ENCODE peak calls at places on chromosomes 12 and 14, in six cellular contexts. Z, L, D, C, J and R are unnamed samples.
A peak's percentile ranks its signal among the peaks of the same experiment; 100 is the strongest.

GRCh38 chr12:130714591-130715149 is 1.4 kb downstream of the RIMBP2 start:
- DNase-seq in Z (peak; percentile 9), L (no peak), D (no peak), C (no peak), J (no peak), R (no peak)

GRCh38 chr12:1350055-1350933 is 244.1 kb downstream of the FBXL14 start:
- DNase-seq in Z (no peak), L (no peak), D (no peak), C (no peak), J (peak; percentile 15), R (no peak)

GRCh38 chr14:38951451-38951850 is 151.6 kb downstream of the SEC23A start:
- DNase-seq in Z (no peak), L (no peak), D (no peak), C (no peak), J (no peak), R (no peak)

GRCh38 chr14:90871605-90872233 is 55.5 kb upstream of the TTC7B start:
- DNase-seq in Z (no peak), L (no peak), D (no peak), C (no peak), J (no peak), R (no peak)

GRCh38 chr14:92751819-92752218 is 3.4 kb upstream of the LGMN start:
- DNase-seq in Z (no peak), L (no peak), D (no peak), C (no peak), J (no peak), R (no peak)

GRCh38 chr12:80892597-80893445 is 44.9 kb downstream of the LIN7A start:
- DNase-seq in Z (no peak), L (no peak), D (no peak), C (no peak), J (no peak), R (no peak)

GRCh38 chr12:107320031-107320928 is 226.9 kb upstream of the CRY1 start:
- DNase-seq in Z (no peak), L (peak; percentile 60), D (no peak), C (peak; percentile 70), J (no peak), R (peak; percentile 75)

GRCh38 chr12:7959278-7960063 is 23.5 kb upstream of the SLC2A3 start:
- DNase-seq in Z (no peak), L (peak; percentile 50), D (no peak), C (peak; percentile 88), J (no peak), R (no peak)

GRCh38 chr14:101630056-101630960 is 69.0 kb downstream of the DIO3 start:
- DNase-seq in Z (no peak), L (no peak), D (no peak), C (no peak), J (no peak), R (no peak)

GRCh38 chr14:73774244-73774575 is 60.0 kb upstream of the PNMA1 start:
- DNase-seq in Z (no peak), L (no peak), D (no peak), C (no peak), J (no peak), R (no peak)

GRCh38 chr12:50258167-50258551 is 25.2 kb downstream of the LIMA1 start:
- DNase-seq in Z (peak; percentile 75), L (no peak), D (no peak), C (no peak), J (no peak), R (no peak)

GRCh38 chr14:63308723-63309317 is 9.9 kb downstream of the GPHB5 start:
- DNase-seq in Z (no peak), L (no peak), D (peak; percentile 26), C (no peak), J (peak; percentile 2), R (no peak)

GRCh38 chr12:126791122-126791521 is 1475.8 kb upstream of the TMEM132C start:
- DNase-seq in Z (no peak), L (no peak), D (no peak), C (no peak), J (no peak), R (no peak)

GRCh38 chr12:11812558-11813421 is 163.3 kb downstream of the ETV6 start:
- DNase-seq in Z (peak; percentile 49), L (no peak), D (no peak), C (peak; percentile 71), J (no peak), R (no peak)

GRCh38 chr14:52663850-52664249 is 31.5 kb downstream of the ERO1A start:
- DNase-seq in Z (no peak), L (no peak), D (no peak), C (no peak), J (no peak), R (no peak)

GRCh38 chr12:124909831-124910560 is 4.5 kb downstream of the UBC start:
- DNase-seq in Z (no peak), L (no peak), D (no peak), C (no peak), J (no peak), R (no peak)

GRCh38 chr12:67318786-67319185 is 49.6 kb downstream of the CAND1 start:
- DNase-seq in Z (no peak), L (no peak), D (no peak), C (no peak), J (no peak), R (no peak)

GRCh38 chr12:78248321-78248720 is 417.6 kb downstream of the NAV3 start:
- DNase-seq in Z (no peak), L (no peak), D (no peak), C (no peak), J (no peak), R (no peak)

GRCh38 chr14:99780690-99781089 is 12.5 kb upstream of the EML1 start:
- DNase-seq in Z (no peak), L (no peak), D (no peak), C (no peak), J (no peak), R (no peak)

GRCh38 chr14:41137741-41138140 is 468.9 kb upstream of the LRFN5 start:
- DNase-seq in Z (no peak), L (no peak), D (no peak), C (no peak), J (no peak), R (no peak)

GRCh38 chr12:32053881-32054624 is 52.6 kb upstream of the BICD1 start:
- DNase-seq in Z (no peak), L (no peak), D (no peak), C (no peak), J (no peak), R (no peak)

GRCh38 chr14:44135972-44136371 is 371.1 kb downstream of the FSCB start:
- DNase-seq in Z (no peak), L (no peak), D (no peak), C (no peak), J (no peak), R (no peak)